ENCODE peak calls at places on chromosomes 6 and 20, in six cellular contexts. A is mesendoderm, I is neuronal stem cell, S is trophoblast cell, D is IMR-90, P is H1. Z is an unnamed sample.

GRCh38 chr20:36501367-36502006 is 39.8 kb upstream of the MYL9 start:
- DNase-seq in P (no peak), D (no peak), I (no peak), S (no peak), A (no peak), Z (no peak)

GRCh38 chr6:100948381-100949133 is 67.4 kb upstream of the ASCC3 start:
- DNase-seq in I (no peak), P (no peak), A (peak), D (peak), S (peak), Z (no peak)

GRCh38 chr6:119032428-119032827 is 46.0 kb downstream of the FAM184A start:
- DNase-seq in D (no peak), I (no peak), P (no peak), S (no peak), A (no peak), Z (no peak)

GRCh38 chr6:41427642-41428401 is 92.4 kb downstream of the NCR2 start:
- DNase-seq in S (peak), P (peak), A (peak), I (no peak), D (no peak), Z (peak)

GRCh38 chr6:28607990-28608389 is 82.3 kb downstream of the GPX5 start:
- DNase-seq in I (no peak), S (peak), P (no peak), D (no peak), A (no peak), Z (no peak)

GRCh38 chr6:163565140-163565539 is 150.6 kb downstream of the QKI start:
- DNase-seq in A (no peak), D (peak), S (no peak), I (no peak), P (no peak), Z (no peak)

GRCh38 chr6:27611451-27611850 is 138.5 kb upstream of the ZNF184 start:
- DNase-seq in S (no peak), D (no peak), P (no peak), A (no peak), I (no peak), Z (no peak)

GRCh38 chr6:7914991-7915789 is 4.6 kb upstream of the TXNDC5 start:
- DNase-seq in D (peak), P (no peak), S (no peak), I (no peak), A (no peak), Z (no peak)

GRCh38 chr6:36783603-36784378 is 55.5 kb downstream of the CPNE5 start:
- DNase-seq in S (no peak), P (no peak), A (no peak), I (no peak), D (no peak), Z (no peak)

GRCh38 chr6:15066433-15067337 is 179.2 kb upstream of the JARID2 start:
- DNase-seq in P (no peak), S (peak), A (no peak), D (peak), I (no peak), Z (no peak)

GRCh38 chr6:160040527-160041264 is 71.8 kb downstream of the IGF2R start:
- DNase-seq in P (no peak), I (no peak), A (no peak), S (no peak), D (no peak), Z (no peak)

GRCh38 chr6:71406871-71407860 is 118.6 kb downstream of the OGFRL1 start:
- DNase-seq in P (no peak), S (peak), A (peak), I (no peak), D (no peak), Z (peak)

GRCh38 chr6:12538881-12539357 is 177.6 kb upstream of the PHACTR1 start:
- DNase-seq in D (no peak), A (no peak), S (peak), I (no peak), P (no peak), Z (no peak)

GRCh38 chr6:144217264-144217663 is 66.9 kb downstream of the STX11 start:
- DNase-seq in S (no peak), A (no peak), I (no peak), P (no peak), D (no peak), Z (no peak)

GRCh38 chr6:18640754-18641153 is 253.6 kb downstream of the RNF144B start:
- DNase-seq in D (no peak), S (no peak), I (no peak), P (no peak), A (peak), Z (no peak)

GRCh38 chr6:79203753-79204253 is 30.7 kb downstream of the HMGN3 start:
- DNase-seq in I (no peak), S (no peak), P (no peak), D (no peak), A (no peak), Z (no peak)

GRCh38 chr6:40654828-40655227 is 67.7 kb upstream of the LRFN2 start:
- DNase-seq in P (no peak), I (no peak), D (no peak), A (no peak), S (no peak), Z (no peak)

GRCh38 chr6:67888886-67889681 is 746.0 kb upstream of the ADGRB3 start:
- DNase-seq in D (no peak), P (no peak), S (no peak), I (no peak), A (no peak), Z (no peak)

GRCh38 chr6:165049362-165049761 is 260.0 kb downstream of the C6orf118 start:
- DNase-seq in P (peak), I (peak), D (no peak), A (peak), S (peak), Z (peak)

GRCh38 chr20:7858851-7859250 is 81.4 kb downstream of the HAO1 start:
- DNase-seq in A (no peak), P (no peak), I (no peak), D (no peak), S (no peak), Z (no peak)

GRCh38 chr6:112600168-112600567 is 253.0 kb downstream of the RFPL4B start:
- DNase-seq in S (peak), P (no peak), I (no peak), A (no peak), D (no peak), Z (no peak)

GRCh38 chr20:31681769-31682168 is 40.9 kb downstream of the BCL2L1 start:
- DNase-seq in I (no peak), D (no peak), S (no peak), A (no peak), P (no peak), Z (no peak)
- H4K8ac ChIP-seq in I (no peak), D (no peak), S (no peak), A (no peak), P (no peak), Z (no peak)

DNA sequence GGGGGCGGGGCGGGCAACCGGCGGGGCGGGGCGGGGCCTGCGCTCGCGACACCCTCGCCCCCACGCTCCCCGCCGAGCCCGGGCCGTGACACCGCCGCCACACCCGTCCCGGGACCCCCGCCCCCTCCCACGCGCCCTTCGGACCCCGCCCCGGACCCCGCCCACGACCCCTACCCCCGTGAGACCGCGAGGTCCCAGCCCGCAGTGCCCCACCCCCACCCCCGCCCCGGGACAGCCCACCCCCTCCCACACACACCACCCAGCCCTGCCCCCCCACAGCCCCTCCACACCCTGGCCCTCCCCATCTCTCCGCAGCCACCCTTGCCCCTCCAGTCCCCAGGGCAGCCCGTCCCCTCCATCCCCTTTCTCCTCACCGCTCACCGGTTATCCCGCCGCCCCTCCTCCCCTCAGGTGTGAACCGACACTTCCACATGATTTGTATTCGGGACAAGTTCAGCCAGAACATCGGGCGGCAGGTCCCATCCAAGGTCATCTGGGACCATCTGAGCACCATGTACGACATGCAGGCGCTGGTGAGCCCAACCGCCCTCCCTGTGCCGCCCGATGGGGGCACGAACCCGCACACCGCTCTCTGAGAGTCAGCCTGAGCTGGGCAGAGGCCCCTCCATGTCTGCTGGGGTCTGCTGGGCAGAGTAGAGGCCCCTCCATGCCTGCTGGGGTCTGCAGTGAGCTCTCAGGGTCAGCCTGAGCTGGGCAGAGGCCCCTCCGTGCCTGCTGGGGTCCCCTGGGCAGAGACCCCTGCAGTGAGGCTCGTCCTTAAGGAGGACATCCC is 622 bp downstream of the MRGBP start:
- DNase-seq in D (no peak), I (no peak), S (no peak), A (no peak), P (no peak), Z (no peak)
- H3K4ac ChIP-seq in D (peak), I (no peak), S (peak), A (peak), P (no peak), Z (no peak)

DNA sequence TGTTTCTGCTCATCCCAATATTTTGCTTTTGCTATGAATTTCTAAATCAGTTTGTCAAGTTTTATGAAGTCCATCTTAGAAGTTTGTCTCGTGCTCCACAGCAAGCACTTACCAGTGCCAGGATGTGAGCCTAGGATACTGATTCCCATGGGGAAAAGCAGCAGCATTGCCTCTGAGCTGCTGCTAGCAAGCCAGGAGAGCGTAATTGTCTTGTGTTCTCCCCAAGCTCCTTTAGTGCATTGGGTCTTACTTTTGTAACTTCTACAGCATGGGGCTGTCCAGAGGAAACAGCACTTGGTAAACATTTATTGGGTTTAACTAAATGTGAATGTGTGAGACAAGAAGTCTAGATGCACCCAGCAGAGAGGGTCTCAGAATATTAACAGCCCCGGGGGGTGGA is 76.1 kb downstream of the RNF182 start:
- DNase-seq in I (no peak), D (peak), A (no peak), S (no peak), P (no peak), Z (no peak)
- H3K18ac ChIP-seq in I (no peak), D (peak), A (no peak), S (no peak), P (no peak), Z (no peak)

DNA sequence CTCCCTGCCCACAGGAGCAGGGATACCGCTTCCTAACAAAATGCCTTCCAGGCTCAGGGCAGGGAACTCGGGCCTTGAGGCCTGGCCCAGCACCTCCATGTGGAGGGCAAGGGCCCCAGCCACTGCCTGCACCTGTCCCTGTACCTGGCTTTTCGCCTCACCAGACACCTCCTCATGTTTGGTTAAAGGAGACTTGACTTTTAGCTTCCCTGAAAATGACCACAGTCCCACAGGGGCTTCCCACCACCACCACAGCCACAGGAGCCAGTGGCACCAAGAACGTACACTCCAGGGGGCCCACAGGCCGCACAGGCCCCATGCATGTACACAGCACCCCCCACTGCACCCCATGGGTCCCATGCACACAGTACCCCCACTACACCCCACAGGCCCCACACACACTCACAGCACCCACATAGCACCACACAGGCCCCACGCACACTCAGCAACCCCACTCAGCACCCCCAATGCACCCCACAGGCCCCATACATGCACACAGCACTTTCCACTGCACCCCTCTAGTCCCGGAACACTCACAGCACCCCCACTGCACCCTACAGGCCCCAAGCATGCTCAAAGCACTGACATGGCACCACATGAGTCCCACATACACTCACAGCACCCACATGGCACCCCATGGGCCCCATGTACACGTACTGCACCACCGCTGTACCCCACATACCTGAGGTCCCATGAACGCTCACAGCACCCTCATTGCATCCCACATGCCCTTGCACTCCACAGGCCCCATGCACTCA is 86.5 kb downstream of the GINS1 start:
- DNase-seq in A (no peak), P (no peak), S (no peak), D (no peak), I (no peak), Z (no peak)
- H4K8ac ChIP-seq in A (no peak), P (peak), S (no peak), D (no peak), I (peak), Z (no peak)

GRCh38 chr6:47094351-47094925 is 52.3 kb upstream of the ADGRF1 start:
- DNase-seq in P (no peak), I (no peak), D (peak), S (peak), A (peak), Z (no peak)
- H3K4ac ChIP-seq in P (no peak), I (no peak), D (no peak), S (no peak), A (no peak), Z (no peak)

GRCh38 chr6:105593805-105594231 is 190.9 kb upstream of the PREP start:
- DNase-seq in D (peak), A (no peak), S (no peak), P (no peak), I (no peak), Z (no peak)

GRCh38 chr6:105593056-105593455 is 190.2 kb upstream of the PREP start:
- DNase-seq in P (no peak), I (no peak), D (peak), S (no peak), A (no peak), Z (no peak)

GRCh38 chr6:105594272-105594671 is 191.4 kb upstream of the PREP start:
- DNase-seq in P (no peak), D (no peak), S (no peak), A (no peak), I (no peak), Z (no peak)

GRCh38 chr6:105591053-105591452 is 188.2 kb upstream of the PREP start:
- DNase-seq in S (no peak), P (no peak), D (peak), I (no peak), A (peak), Z (no peak)

GRCh38 chr6:105592329-105592728 is 189.4 kb upstream of the PREP start:
- DNase-seq in P (no peak), A (no peak), I (no peak), S (no peak), D (peak), Z (no peak)
- H3K18ac ChIP-seq in P (no peak), A (no peak), I (peak), S (no peak), D (peak), Z (no peak)

GRCh38 chr6:82006027-82006738 is 241.4 kb downstream of the IBTK start:
- DNase-seq in S (peak), P (no peak), I (no peak), A (peak), D (peak), Z (peak)
- H4K8ac ChIP-seq in S (no peak), P (no peak), I (no peak), A (no peak), D (no peak), Z (peak)

DNA sequence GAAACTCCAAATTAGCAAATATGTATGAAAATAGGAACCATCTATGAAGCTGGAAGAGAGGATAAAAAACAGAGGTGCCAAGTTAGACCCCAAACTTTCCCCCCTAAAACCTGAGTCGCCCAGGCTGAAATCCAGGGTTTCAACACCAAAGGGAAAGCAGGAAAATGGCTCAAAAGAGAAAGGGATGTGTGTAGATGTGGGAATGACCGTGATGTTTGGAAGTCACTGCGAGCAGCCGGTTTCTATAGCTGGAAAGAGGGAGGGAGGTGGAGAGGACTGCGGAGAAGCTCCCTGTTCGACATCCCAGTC is 4.5 kb downstream of the RING1 start:
- DNase-seq in P (no peak), S (no peak), I (no peak), D (no peak), A (no peak), Z (no peak)
- H3K4ac ChIP-seq in P (no peak), S (no peak), I (no peak), D (peak), A (no peak), Z (no peak)

DNA sequence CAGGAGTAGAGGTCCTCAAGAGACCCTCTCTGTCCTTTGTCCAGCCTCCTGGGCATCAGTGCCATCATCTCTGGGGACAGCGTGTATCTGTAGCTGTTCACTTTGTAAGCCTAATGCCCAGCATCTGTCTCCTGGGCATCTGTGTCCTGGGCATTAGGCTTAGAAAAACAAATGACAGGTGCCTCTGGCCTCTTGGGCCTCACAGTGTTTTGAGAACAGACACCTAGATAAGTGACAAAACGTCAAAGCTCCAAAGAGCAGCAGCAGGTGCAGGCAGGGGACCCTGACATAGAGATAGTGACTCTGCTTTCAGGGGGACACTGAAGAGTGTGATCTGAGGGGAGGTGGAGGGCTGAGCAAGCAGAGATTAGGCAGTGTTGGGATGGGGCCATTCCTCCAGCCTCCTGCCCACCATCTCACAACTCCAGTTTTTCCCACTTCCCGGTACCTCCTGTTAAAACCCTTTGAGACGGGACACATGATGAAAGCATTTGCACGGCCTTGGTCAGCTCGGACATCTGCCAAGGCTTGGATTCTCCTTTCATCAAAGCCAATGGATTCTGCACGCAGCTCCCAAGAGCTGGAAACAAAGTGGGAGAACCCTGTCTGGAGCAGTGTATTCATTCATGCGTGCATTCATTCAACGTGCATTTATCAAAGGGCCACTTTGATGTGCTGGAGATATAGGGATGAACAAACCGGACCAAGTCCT is 55.5 kb upstream of the CD93 start:
- DNase-seq in I (no peak), S (no peak), D (no peak), A (no peak), P (no peak), Z (no peak)
- H3K18ac ChIP-seq in I (no peak), S (no peak), D (no peak), A (no peak), P (no peak), Z (no peak)

GRCh38 chr6:88702956-88703556 is 260.4 kb downstream of the RNGTT start:
- DNase-seq in D (no peak), A (no peak), I (no peak), S (no peak), P (no peak), Z (no peak)
- H4K8ac ChIP-seq in D (no peak), A (no peak), I (no peak), S (no peak), P (no peak), Z (no peak)